ENCODE peak calls at places on chromosomes 1 and 21, in six cellular contexts. One of them, this sample, is unnamed.

GRCh38 chr1:211352985-211353515 is 26.4 kb downstream of the TRAF5 start:
- DNase-seq in GM13976: peak; percentile 69
- DNase-seq in D341Med: peak; percentile 63
- DNase-seq in HL-60: peak; percentile 12
- DNase-seq in endothelial cell: peak; percentile 38
- DNase-seq in effector memory CD8-positive, alpha-beta T cell: peak; percentile 58
- DNase-seq in this sample: peak; percentile 70

GRCh38 chr1:156750191-156750931 is 1.1 kb downstream of the HDGF start:
- DNase-seq in GM13976: peak; percentile 37
- DNase-seq in D341Med: no peak
- DNase-seq in HL-60: peak; percentile 78
- DNase-seq in endothelial cell: no peak
- DNase-seq in effector memory CD8-positive, alpha-beta T cell: no peak
- DNase-seq in this sample: peak; percentile 51

GRCh38 chr1:14426854-14427253 is 171.6 kb upstream of the KAZN start:
- DNase-seq in GM13976: no peak
- DNase-seq in D341Med: no peak
- DNase-seq in HL-60: no peak
- DNase-seq in endothelial cell: no peak
- DNase-seq in effector memory CD8-positive, alpha-beta T cell: no peak
- DNase-seq in this sample: no peak

GRCh38 chr21:37079211-37079824 is 6.3 kb downstream of the TTC3 start:
- DNase-seq in GM13976: no peak
- DNase-seq in D341Med: no peak
- DNase-seq in HL-60: no peak
- DNase-seq in endothelial cell: no peak
- DNase-seq in effector memory CD8-positive, alpha-beta T cell: no peak
- DNase-seq in this sample: peak; percentile 14

GRCh38 chr1:59357645-59358044 is 60.8 kb downstream of the FGGY start:
- DNase-seq in GM13976: no peak
- DNase-seq in D341Med: no peak
- DNase-seq in HL-60: no peak
- DNase-seq in endothelial cell: no peak
- DNase-seq in effector memory CD8-positive, alpha-beta T cell: no peak
- DNase-seq in this sample: no peak

GRCh38 chr1:32818804-32819541 is 1.5 kb downstream of the S100PBP start:
- DNase-seq in GM13976: peak; percentile 75
- DNase-seq in D341Med: no peak
- DNase-seq in HL-60: peak; percentile 70
- DNase-seq in endothelial cell: no peak
- DNase-seq in effector memory CD8-positive, alpha-beta T cell: peak; percentile 24
- DNase-seq in this sample: peak; percentile 24

GRCh38 chr21:45525910-45526306 is 16.3 kb downstream of the SLC19A1 start:
- DNase-seq in GM13976: no peak
- DNase-seq in D341Med: no peak
- DNase-seq in HL-60: no peak
- DNase-seq in endothelial cell: no peak
- DNase-seq in effector memory CD8-positive, alpha-beta T cell: no peak
- DNase-seq in this sample: no peak

GRCh38 chr1:23634840-23635642 is 56.6 kb upstream of the RPL11 start:
- DNase-seq in GM13976: peak; percentile 83
- DNase-seq in D341Med: peak; percentile 80
- DNase-seq in HL-60: peak; percentile 21
- DNase-seq in endothelial cell: peak; percentile 53
- DNase-seq in effector memory CD8-positive, alpha-beta T cell: peak; percentile 56
- DNase-seq in this sample: peak; percentile 85

GRCh38 chr1:231808116-231808515 is 181.5 kb downstream of the DISC1 start:
- DNase-seq in GM13976: no peak
- DNase-seq in D341Med: no peak
- DNase-seq in HL-60: no peak
- DNase-seq in endothelial cell: no peak
- DNase-seq in effector memory CD8-positive, alpha-beta T cell: no peak
- DNase-seq in this sample: no peak

GRCh38 chr1:212211371-212211770 is 73.8 kb upstream of the PPP2R5A start:
- DNase-seq in GM13976: no peak
- DNase-seq in D341Med: no peak
- DNase-seq in HL-60: no peak
- DNase-seq in endothelial cell: no peak
- DNase-seq in effector memory CD8-positive, alpha-beta T cell: no peak
- DNase-seq in this sample: no peak

GRCh38 chr21:32423846-32424535 is 11.5 kb downstream of the EVA1C start:
- DNase-seq in GM13976: no peak
- DNase-seq in D341Med: no peak
- DNase-seq in HL-60: no peak
- DNase-seq in endothelial cell: no peak
- DNase-seq in effector memory CD8-positive, alpha-beta T cell: no peak
- DNase-seq in this sample: no peak

GRCh38 chr1:228379165-228379460 is 27.5 kb downstream of the TRIM11 start:
- DNase-seq in GM13976: no peak
- DNase-seq in D341Med: no peak
- DNase-seq in HL-60: no peak
- DNase-seq in endothelial cell: no peak
- DNase-seq in effector memory CD8-positive, alpha-beta T cell: no peak
- DNase-seq in this sample: no peak

GRCh38 chr1:9033363-9033762 is 7.1 kb upstream of the SLC2A7 start:
- DNase-seq in GM13976: no peak
- DNase-seq in D341Med: no peak
- DNase-seq in HL-60: no peak
- DNase-seq in endothelial cell: no peak
- DNase-seq in effector memory CD8-positive, alpha-beta T cell: no peak
- DNase-seq in this sample: no peak

GRCh38 chr1:43147625-43148319 is 24.3 kb downstream of the EBNA1BP2 start:
- DNase-seq in GM13976: peak; percentile 54
- DNase-seq in D341Med: peak; percentile 89
- DNase-seq in HL-60: no peak
- DNase-seq in endothelial cell: peak; percentile 97
- DNase-seq in effector memory CD8-positive, alpha-beta T cell: no peak
- DNase-seq in this sample: peak; percentile 7

GRCh38 chr21:25999935-26000582 is 170.5 kb downstream of the APP start:
- DNase-seq in GM13976: no peak
- DNase-seq in D341Med: no peak
- DNase-seq in HL-60: no peak
- DNase-seq in endothelial cell: no peak
- DNase-seq in effector memory CD8-positive, alpha-beta T cell: no peak
- DNase-seq in this sample: no peak

GRCh38 chr1:46413596-46413985 is 19.5 kb downstream of the FAAH start:
- DNase-seq in GM13976: peak; percentile 63
- DNase-seq in D341Med: peak; percentile 48
- DNase-seq in HL-60: no peak
- DNase-seq in endothelial cell: peak; percentile 63
- DNase-seq in effector memory CD8-positive, alpha-beta T cell: peak; percentile 52
- DNase-seq in this sample: peak; percentile 45

GRCh38 chr1:240691521-240692338 is 79.8 kb upstream of the GREM2 start:
- DNase-seq in GM13976: no peak
- DNase-seq in D341Med: peak; percentile 73
- DNase-seq in HL-60: no peak
- DNase-seq in endothelial cell: peak; percentile 55
- DNase-seq in effector memory CD8-positive, alpha-beta T cell: no peak
- DNase-seq in this sample: no peak

GRCh38 chr1:159205225-159205624 is 550 bp downstream of the ACKR1 start:
- DNase-seq in GM13976: no peak
- DNase-seq in D341Med: no peak
- DNase-seq in HL-60: no peak
- DNase-seq in endothelial cell: no peak
- DNase-seq in effector memory CD8-positive, alpha-beta T cell: no peak
- DNase-seq in this sample: no peak

GRCh38 chr1:245154429-245155185 is at the start of gene KIF26B:
- DNase-seq in GM13976: peak; percentile 64
- DNase-seq in D341Med: peak; percentile 81
- DNase-seq in HL-60: no peak
- DNase-seq in endothelial cell: peak; percentile 58
- DNase-seq in effector memory CD8-positive, alpha-beta T cell: no peak
- DNase-seq in this sample: peak; percentile 30

GRCh38 chr1:95286479-95286878 is 52.5 kb downstream of the RWDD3 start:
- DNase-seq in GM13976: no peak
- DNase-seq in D341Med: no peak
- DNase-seq in HL-60: no peak
- DNase-seq in endothelial cell: no peak
- DNase-seq in effector memory CD8-positive, alpha-beta T cell: no peak
- DNase-seq in this sample: no peak

GRCh38 chr1:16281765-16282164 is 44.8 kb upstream of the CPLANE2 start:
- DNase-seq in GM13976: no peak
- DNase-seq in D341Med: no peak
- DNase-seq in HL-60: no peak
- DNase-seq in endothelial cell: no peak
- DNase-seq in effector memory CD8-positive, alpha-beta T cell: no peak
- DNase-seq in this sample: no peak

GRCh38 chr1:39378377-39378776 is 113.1 kb upstream of the BMP8A start:
- DNase-seq in GM13976: no peak
- DNase-seq in D341Med: peak; percentile 42
- DNase-seq in HL-60: peak; percentile 28
- DNase-seq in endothelial cell: no peak
- DNase-seq in effector memory CD8-positive, alpha-beta T cell: no peak
- DNase-seq in this sample: peak; percentile 16

GRCh38 chr1:160078392-160079195 is 2.7 kb upstream of the KCNJ9 start:
- DNase-seq in GM13976: peak; percentile 77
- DNase-seq in D341Med: peak; percentile 79
- DNase-seq in HL-60: no peak
- DNase-seq in endothelial cell: peak; percentile 61
- DNase-seq in effector memory CD8-positive, alpha-beta T cell: peak; percentile 48
- DNase-seq in this sample: peak; percentile 66

GRCh38 chr1:2628933-2629626 is 3.7 kb downstream of the MMEL1 start:
- DNase-seq in GM13976: no peak
- DNase-seq in D341Med: peak; percentile 31
- DNase-seq in HL-60: no peak
- DNase-seq in endothelial cell: no peak
- DNase-seq in effector memory CD8-positive, alpha-beta T cell: no peak
- DNase-seq in this sample: no peak

GRCh38 chr1:25743164-25744139 is 56.5 kb upstream of the SELENON start:
- DNase-seq in GM13976: no peak
- DNase-seq in D341Med: peak; percentile 52
- DNase-seq in HL-60: no peak
- DNase-seq in endothelial cell: no peak
- DNase-seq in effector memory CD8-positive, alpha-beta T cell: no peak
- DNase-seq in this sample: no peak

GRCh38 chr21:29168874-29169273 is 38.4 kb downstream of the MAP3K7CL start:
- DNase-seq in GM13976: no peak
- DNase-seq in D341Med: no peak
- DNase-seq in HL-60: no peak
- DNase-seq in endothelial cell: no peak
- DNase-seq in effector memory CD8-positive, alpha-beta T cell: no peak
- DNase-seq in this sample: no peak

GRCh38 chr1:201917362-201918033 is 28.8 kb downstream of the SHISA4 start:
- DNase-seq in GM13976: no peak
- DNase-seq in D341Med: no peak
- DNase-seq in HL-60: no peak
- DNase-seq in endothelial cell: no peak
- DNase-seq in effector memory CD8-positive, alpha-beta T cell: no peak
- DNase-seq in this sample: no peak

GRCh38 chr21:42448683-42449082 is 45.0 kb downstream of the UBASH3A start:
- DNase-seq in GM13976: no peak
- DNase-seq in D341Med: no peak
- DNase-seq in HL-60: no peak
- DNase-seq in endothelial cell: no peak
- DNase-seq in effector memory CD8-positive, alpha-beta T cell: no peak
- DNase-seq in this sample: no peak

GRCh38 chr1:16141573-16142336 is 14.1 kb downstream of the EPHA2 start:
- DNase-seq in GM13976: no peak
- DNase-seq in D341Med: no peak
- DNase-seq in HL-60: no peak
- DNase-seq in endothelial cell: no peak
- DNase-seq in effector memory CD8-positive, alpha-beta T cell: no peak
- DNase-seq in this sample: no peak

GRCh38 chr1:92934395-92935378 is 26.6 kb downstream of the DIPK1A start:
- DNase-seq in GM13976: no peak
- DNase-seq in D341Med: peak; percentile 29
- DNase-seq in HL-60: no peak
- DNase-seq in endothelial cell: no peak
- DNase-seq in effector memory CD8-positive, alpha-beta T cell: no peak
- DNase-seq in this sample: no peak

GRCh38 chr1:25799758-25800537 is at the start of gene SELENON:
- DNase-seq in GM13976: peak; percentile 75
- DNase-seq in D341Med: peak; percentile 86
- DNase-seq in HL-60: peak; percentile 63
- DNase-seq in endothelial cell: peak; percentile 78
- DNase-seq in effector memory CD8-positive, alpha-beta T cell: no peak
- DNase-seq in this sample: peak; percentile 64

GRCh38 chr1:210438928-210439841 is 110.5 kb downstream of the HHAT start:
- DNase-seq in GM13976: no peak
- DNase-seq in D341Med: no peak
- DNase-seq in HL-60: no peak
- DNase-seq in endothelial cell: no peak
- DNase-seq in effector memory CD8-positive, alpha-beta T cell: no peak
- DNase-seq in this sample: no peak

GRCh38 chr1:24424207-24424606 is 8.6 kb downstream of the NIPAL3 start:
- DNase-seq in GM13976: no peak
- DNase-seq in D341Med: no peak
- DNase-seq in HL-60: no peak
- DNase-seq in endothelial cell: no peak
- DNase-seq in effector memory CD8-positive, alpha-beta T cell: no peak
- DNase-seq in this sample: no peak

GRCh38 chr21:26389971-26390641 is 183.0 kb downstream of the CYYR1 start:
- DNase-seq in GM13976: no peak
- DNase-seq in D341Med: no peak
- DNase-seq in HL-60: no peak
- DNase-seq in endothelial cell: no peak
- DNase-seq in effector memory CD8-positive, alpha-beta T cell: no peak
- DNase-seq in this sample: no peak

GRCh38 chr1:6342031-6342430 is 51.5 kb downstream of the ACOT7 start:
- DNase-seq in GM13976: no peak
- DNase-seq in D341Med: no peak
- DNase-seq in HL-60: peak; percentile 50
- DNase-seq in endothelial cell: no peak
- DNase-seq in effector memory CD8-positive, alpha-beta T cell: no peak
- DNase-seq in this sample: no peak

GRCh38 chr1:95340056-95340455 is 106.0 kb downstream of the RWDD3 start:
- DNase-seq in GM13976: no peak
- DNase-seq in D341Med: no peak
- DNase-seq in HL-60: no peak
- DNase-seq in endothelial cell: no peak
- DNase-seq in effector memory CD8-positive, alpha-beta T cell: no peak
- DNase-seq in this sample: no peak

This sample was measured in germinal center.